ENCODE peak calls at places on chromosomes 16 and 17, in ten cellular contexts. V is Peyer's patch, G is stomach, L is ovary, F is IMR-90, M is A549, W is sigmoid colon, N is prostate gland, T is lower leg skin, I is tibial nerve. B is an unnamed sample.

GRCh38 chr16:87350681-87351319 is 32.8 kb downstream of the FBXO31 start:
- DNase-seq in V (no peak), T (no peak), N (no peak), L (no peak), M (no peak), G (no peak), W (no peak), I (no peak), F (peak), B (no peak)

GRCh38 chr16:48279199-48279598 is 31.9 kb upstream of the ABCC11 start:
- DNase-seq in T (no peak), W (no peak), F (no peak), N (no peak), L (no peak), I (no peak), V (no peak), G (no peak), M (no peak), B (no peak)

GRCh38 chr17:17303010-17303846 is at the start of gene NT5M:
- DNase-seq in F (peak), N (peak), I (peak), M (peak), T (peak), V (peak), L (peak), W (peak), G (peak), B (peak)

GRCh38 chr16:57672416-57672815 is 4.3 kb downstream of the ADGRG3 start:
- DNase-seq in N (no peak), T (no peak), G (no peak), I (no peak), L (no peak), M (no peak), F (no peak), W (no peak), V (no peak), B (no peak)

GRCh38 chr16:1538804-1539520 is 5.5 kb downstream of the TMEM204 start:
- DNase-seq in V (no peak), M (no peak), L (peak), W (no peak), I (no peak), N (no peak), F (no peak), T (no peak), G (no peak), B (no peak)

GRCh38 chr16:4660454-4661007 is 32.8 kb upstream of the NUDT16L1 start:
- DNase-seq in W (no peak), T (no peak), I (no peak), L (no peak), N (no peak), V (peak), G (peak), F (peak), M (no peak), B (peak)

GRCh38 chr16:49617710-49618330 is 238.1 kb downstream of the ZNF423 start:
- DNase-seq in V (no peak), N (no peak), M (no peak), L (peak), F (no peak), G (no peak), T (peak), W (peak), I (no peak), B (peak)

GRCh38 chr16:57998484-57998883 is 2.0 kb downstream of the ZNF319 start:
- DNase-seq in W (no peak), F (no peak), G (peak), L (no peak), I (no peak), N (no peak), T (no peak), M (no peak), V (peak), B (peak)

GRCh38 chr17:20256144-20256543 is 211.2 kb downstream of the LGALS9B start:
- DNase-seq in G (no peak), T (no peak), M (no peak), I (no peak), N (no peak), F (no peak), L (no peak), V (no peak), W (no peak), B (no peak)

GRCh38 chr16:13390093-13390985 is 488.9 kb downstream of the SHISA9 start:
- DNase-seq in W (no peak), T (no peak), G (no peak), F (no peak), L (no peak), V (no peak), I (no peak), N (no peak), M (no peak), B (no peak)

GRCh38 chr16:71845639-71846431 is at the start of gene ATXN1L:
- DNase-seq in V (peak), F (peak), N (peak), T (peak), G (peak), L (peak), I (peak), W (peak), M (peak), B (peak)

GRCh38 chr16:13898233-13898632 is 21.7 kb upstream of the ERCC4 start:
- DNase-seq in M (no peak), F (no peak), V (no peak), T (no peak), I (no peak), N (no peak), L (no peak), W (no peak), G (no peak), B (no peak)

GRCh38 chr17:81400154-81400938 is 5.1 kb downstream of the BAHCC1 start:
- DNase-seq in L (no peak), W (no peak), V (no peak), I (no peak), M (peak), N (no peak), F (peak), T (no peak), G (peak), B (no peak)

GRCh38 chr16:66065869-66066403 is 300.6 kb upstream of the CDH5 start:
- DNase-seq in L (no peak), W (no peak), T (no peak), F (no peak), I (no peak), G (no peak), V (no peak), M (no peak), N (no peak), B (no peak)

GRCh38 chr17:9472541-9472940 is 103.1 kb downstream of the STX8 start:
- DNase-seq in W (peak), F (peak), G (no peak), M (no peak), L (no peak), V (no peak), I (peak), T (peak), N (no peak), B (no peak)

GRCh38 chr17:42937712-42938596 is 26.3 kb downstream of the AARSD1 start:
- DNase-seq in F (peak), N (no peak), V (no peak), L (peak), I (no peak), T (no peak), G (no peak), W (peak), M (peak), B (no peak)

GRCh38 chr17:45851873-45852272 is 7.2 kb downstream of the SPPL2C start:
- DNase-seq in G (no peak), F (no peak), T (no peak), V (no peak), L (no peak), I (no peak), N (no peak), W (no peak), M (no peak), B (peak)

GRCh38 chr17:8826808-8827435 is 27.8 kb upstream of the MFSD6L start:
- DNase-seq in V (no peak), W (peak), L (no peak), I (no peak), G (no peak), N (no peak), T (peak), F (no peak), M (no peak), B (no peak)

GRCh38 chr17:27349540-27350021 is 55.7 kb downstream of the WSB1 start:
- DNase-seq in I (no peak), G (no peak), T (no peak), F (no peak), M (no peak), N (no peak), W (no peak), L (peak), V (no peak), B (peak)

GRCh38 chr17:56602292-56603130 is 9.0 kb downstream of the NOG start:
- DNase-seq in F (no peak), L (no peak), M (no peak), I (no peak), G (no peak), N (no peak), W (no peak), T (no peak), V (no peak), B (no peak)

GRCh38 chr16:85423186-85423550 is 190.0 kb upstream of the GSE1 start:
- DNase-seq in G (no peak), N (no peak), F (no peak), I (no peak), W (no peak), T (peak), L (no peak), V (no peak), M (no peak), B (peak)

GRCh38 chr16:84117482-84117843 is 721 bp upstream of the MBTPS1 start:
- DNase-seq in T (no peak), G (no peak), I (no peak), W (no peak), N (no peak), F (peak), L (no peak), V (peak), M (peak), B (no peak)

GRCh38 chr17:77315551-77316190 is 174.9 kb downstream of the SEC14L1 start:
- DNase-seq in F (no peak), V (no peak), M (no peak), N (no peak), W (peak), L (no peak), T (peak), G (no peak), I (no peak), B (peak)

GRCh38 chr16:17723735-17724134 is 253.0 kb upstream of the XYLT1 start:
- DNase-seq in V (no peak), L (no peak), T (no peak), F (peak), G (no peak), M (no peak), W (no peak), N (no peak), I (no peak), B (no peak)

GRCh38 chr17:17512866-17513265 is 16.7 kb upstream of the RASD1 start:
- DNase-seq in M (no peak), N (no peak), F (no peak), T (no peak), L (peak), G (no peak), I (no peak), V (no peak), W (no peak), B (no peak)

GRCh38 chr17:83200746-83201145 is 121.3 kb downstream of the METRNL start:
- DNase-seq in V (peak), I (peak), M (no peak), L (peak), N (no peak), G (no peak), F (no peak), T (peak), W (peak), B (peak)

GRCh38 chr17:61366715-61367413 is 32.8 kb upstream of the TBX2 start:
- DNase-seq in F (no peak), M (no peak), W (no peak), L (no peak), T (no peak), N (no peak), I (no peak), V (no peak), G (peak), B (peak)

GRCh38 chr16:12976936-12977335 is 75.5 kb downstream of the SHISA9 start:
- DNase-seq in L (no peak), T (no peak), W (no peak), N (no peak), I (no peak), V (no peak), G (no peak), F (no peak), M (no peak), B (no peak)

GRCh38 chr17:31313982-31314787 is at the start of gene EVI2B:
- DNase-seq in M (no peak), L (no peak), N (no peak), V (no peak), G (no peak), F (peak), W (no peak), T (no peak), I (no peak), B (no peak)

GRCh38 chr16:88673685-88674398 is 11.0 kb upstream of the MVD start:
- DNase-seq in N (no peak), M (no peak), W (no peak), F (no peak), I (no peak), V (no peak), L (no peak), T (no peak), G (no peak), B (no peak)

GRCh38 chr16:46947900-46948547 is 25.4 kb downstream of the DNAJA2 start:
- DNase-seq in M (peak), F (peak), I (no peak), V (no peak), T (peak), L (no peak), W (no peak), N (no peak), G (peak), B (peak)

GRCh38 chr16:24124291-24124690 is 131.8 kb upstream of the CACNG3 start:
- DNase-seq in G (no peak), N (no peak), M (no peak), V (no peak), T (no peak), I (no peak), W (no peak), F (no peak), L (no peak), B (no peak)

GRCh38 chr17:76558210-76559095 is 18.6 kb downstream of the PRCD start:
- DNase-seq in I (no peak), M (no peak), N (no peak), T (no peak), V (no peak), L (no peak), W (no peak), G (no peak), F (peak), B (no peak)

GRCh38 chr16:85699628-85700027 is 10.9 kb upstream of the GINS2 start:
- DNase-seq in I (no peak), V (no peak), F (peak), N (no peak), W (no peak), G (no peak), M (no peak), T (no peak), L (no peak), B (no peak)

GRCh38 chr17:62723842-62724241 is 84.3 kb downstream of the MARCHF10 start:
- DNase-seq in M (no peak), L (no peak), W (no peak), V (no peak), T (no peak), G (no peak), I (no peak), N (no peak), F (peak), B (no peak)

GRCh38 chr16:23835390-23836077 is at the start of gene PRKCB:
- DNase-seq in L (no peak), T (peak), W (peak), V (peak), G (peak), I (peak), F (peak), N (peak), M (peak), B (peak)

GRCh38 chr17:4270746-4271145 is 7.0 kb upstream of the ANKFY1 start:
- DNase-seq in V (no peak), M (no peak), W (no peak), T (no peak), G (no peak), I (no peak), L (no peak), N (no peak), F (no peak), B (no peak)

GRCh38 chr17:4269915-4270314 is 6.1 kb upstream of the ANKFY1 start:
- DNase-seq in N (no peak), L (no peak), F (no peak), V (no peak), W (no peak), G (no peak), T (no peak), I (no peak), M (no peak), B (no peak)

GRCh38 chr17:4263282-4264215 is at the start of gene ANKFY1:
- DNase-seq in T (peak), W (peak), F (peak), V (peak), L (peak), N (peak), M (peak), I (peak), G (peak), B (peak)

GRCh38 chr17:4267402-4267801 is 3.6 kb upstream of the ANKFY1 start:
- DNase-seq in V (no peak), M (no peak), N (no peak), T (no peak), F (no peak), W (no peak), I (no peak), G (no peak), L (no peak), B (no peak)

GRCh38 chr17:4266550-4266949 is 2.8 kb upstream of the ANKFY1 start:
- DNase-seq in G (no peak), L (no peak), N (no peak), W (no peak), T (no peak), V (no peak), F (no peak), M (no peak), I (no peak), B (no peak)
- TF ChIP-seq CTCF in G (no peak), L (no peak), N (no peak), W (no peak), T (no peak), V (no peak), F (no peak), M (no peak), I (no peak), B (no peak)

GRCh38 chr17:75205037-75205792 is at the start of gene NUP85:
- DNase-seq in V (peak), L (peak), F (peak), T (peak), W (peak), N (peak), I (peak), G (peak), M (peak), B (peak)
- TF ChIP-seq POLR2A in V (peak), L (peak), F (peak), T (peak), W (peak), N (peak), I (peak), G (peak), M (peak), B (peak)

GRCh38 chr17:37358830-37359681 is 16.7 kb upstream of the C17orf78 start:
- DNase-seq in L (peak), W (peak), M (peak), T (peak), V (peak), N (peak), I (peak), G (peak), F (peak), B (peak)
- TF ChIP-seq CTCF in L (no peak), W (no peak), M (peak), T (no peak), V (peak), N (peak), I (peak), G (peak), F (peak), B (peak)

GRCh38 chr16:68754117-68754792 is 17.2 kb downstream of the CDH1 start:
- DNase-seq in L (no peak), F (no peak), W (no peak), T (no peak), N (no peak), I (no peak), V (no peak), G (no peak), M (no peak), B (no peak)
- TF ChIP-seq POLR2A in L (no peak), F (no peak), W (no peak), T (no peak), N (no peak), I (no peak), V (peak), G (no peak), M (no peak), B (no peak)

GRCh38 chr17:75380315-75380714 is 25.2 kb downstream of the GRB2 start:
- DNase-seq in I (no peak), M (no peak), L (no peak), N (no peak), F (peak), W (no peak), T (no peak), G (no peak), V (no peak), B (no peak)
- TF ChIP-seq CTCF in I (no peak), M (no peak), L (no peak), N (no peak), F (no peak), W (no peak), T (no peak), G (no peak), V (no peak), B (no peak)

GRCh38 chr16:11314309-11314894 is 30.9 kb upstream of the RMI2 start:
- DNase-seq in F (no peak), M (no peak), V (no peak), T (no peak), N (no peak), L (no peak), G (no peak), W (no peak), I (no peak), B (no peak)

GRCh38 chr16:11310634-11310977 is 29.5 kb upstream of the PRM1 start:
- DNase-seq in G (no peak), T (no peak), I (no peak), N (no peak), W (no peak), M (no peak), L (no peak), V (no peak), F (no peak), B (no peak)

GRCh38 chr16:11310997-11311561 is 29.9 kb upstream of the PRM1 start:
- DNase-seq in L (no peak), M (no peak), G (no peak), I (no peak), W (no peak), F (no peak), T (no peak), V (peak), N (no peak), B (no peak)

GRCh38 chr16:11313493-11314308 is 31.6 kb upstream of the RMI2 start:
- DNase-seq in V (no peak), M (no peak), L (no peak), N (no peak), G (no peak), I (no peak), W (no peak), T (no peak), F (no peak), B (no peak)

DNA sequence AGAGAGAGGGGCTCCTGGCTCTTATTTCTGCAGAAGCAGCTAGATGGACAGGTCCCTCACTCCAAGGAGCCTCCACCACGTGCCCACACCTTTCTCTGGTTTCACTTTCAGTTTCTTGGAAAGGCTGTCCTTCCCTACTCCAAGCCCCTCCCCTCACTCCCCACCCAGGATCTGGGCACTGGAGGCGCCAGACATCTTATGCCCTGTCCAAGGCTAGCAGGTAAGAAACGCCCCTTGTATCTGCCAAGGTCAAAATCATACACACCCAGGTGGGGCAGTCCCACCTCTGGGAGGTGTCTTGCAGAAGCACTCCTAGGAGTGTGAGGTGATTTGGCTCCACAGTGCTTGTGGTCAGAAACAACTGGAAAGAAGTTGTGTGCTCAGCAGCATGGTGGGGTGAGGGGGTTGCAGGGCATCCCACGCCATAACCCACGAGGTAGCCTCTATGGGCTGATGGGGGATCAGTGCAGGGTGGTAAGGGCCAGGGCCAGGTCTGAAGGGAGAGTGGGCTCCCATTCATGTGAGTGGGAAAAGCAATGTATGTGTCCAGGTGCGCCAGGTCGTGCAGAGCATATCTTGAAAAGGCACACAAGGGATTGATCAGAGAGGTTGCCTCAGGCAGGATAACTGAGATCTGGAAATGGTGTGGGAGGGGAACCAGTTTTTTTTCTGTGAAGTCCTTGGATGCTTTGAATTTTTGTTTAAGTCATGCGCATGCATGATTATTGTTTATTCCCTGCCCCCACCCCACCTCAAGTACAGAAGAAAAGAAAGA is 31.8 kb upstream of the PRM1 start:
- DNase-seq in F (peak), V (peak), T (no peak), M (peak), G (peak), W (no peak), L (peak), I (no peak), N (no peak), B (no peak)
- TF ChIP-seq POLR2A in F (no peak), V (no peak), T (no peak), M (no peak), G (no peak), W (no peak), L (no peak), I (no peak), N (no peak), B (no peak)